ENCODE peak calls at places on chromosomes 2 and 18, in five cellular contexts. D is IMR-90, P is A549, O is K562, C is H1. R is an unnamed sample.
A peak's percentile ranks its signal among the peaks of the same experiment; 100 is the strongest.

GRCh38 chr2:88809216-88809615 is 117.7 kb downstream of the RPIA start:
- DNase-seq in D (no peak), P (no peak), O (no peak), C (no peak), R (no peak)

GRCh38 chr2:9318461-9319337 is 104.6 kb downstream of the ITGB1BP1 start:
- DNase-seq in D (no peak), P (no peak), O (no peak), C (no peak), R (no peak)

GRCh38 chr2:46299365-46300263 is 2.4 kb downstream of the EPAS1 start:
- DNase-seq in D (peak; percentile 62), P (peak; percentile 77), O (peak; percentile 23), C (peak; percentile 56), R (peak; percentile 58)

GRCh38 chr2:126874961-126875360 is 23.7 kb upstream of the TEX51 start:
- DNase-seq in D (no peak), P (no peak), O (no peak), C (no peak), R (no peak)

GRCh38 chr18:64100136-64100922 is 48.6 kb downstream of the LINC00305 start:
- DNase-seq in D (no peak), P (no peak), O (no peak), C (no peak), R (no peak)

GRCh38 chr2:43065871-43066270 is 160.5 kb downstream of the ZFP36L2 start:
- DNase-seq in D (no peak), P (no peak), O (no peak), C (no peak), R (no peak)

GRCh38 chr2:112623913-112624777 is 21.6 kb upstream of the SLC20A1 start:
- DNase-seq in D (peak; percentile 87), P (peak; percentile 73), O (peak; percentile 45), C (no peak), R (no peak)

GRCh38 chr2:25335971-25336370 is 5.8 kb downstream of the DNMT3A start:
- DNase-seq in D (no peak), P (no peak), O (no peak), C (peak; percentile 54), R (no peak)

GRCh38 chr2:241507430-241508239 is 749 bp downstream of the STK25 start:
- DNase-seq in D (peak; percentile 33), P (peak; percentile 58), O (peak; percentile 53), C (peak; percentile 73), R (peak; percentile 62)

GRCh38 chr2:30366199-30366691 is 80.8 kb upstream of the LCLAT1 start:
- DNase-seq in D (peak; percentile 68), P (no peak), O (no peak), C (no peak), R (no peak)
- TF ChIP-seq USF2 in D (no peak), P (no peak), O (no peak), C (no peak), R (no peak)

GRCh38 chr2:98702127-98702802 is 28.7 kb downstream of the MGAT4A start:
- DNase-seq in D (no peak), P (no peak), O (no peak), C (no peak), R (peak; percentile 91)

GRCh38 chr2:98704499-98705332 is 26.2 kb downstream of the MGAT4A start:
- DNase-seq in D (no peak), P (no peak), O (no peak), C (no peak), R (peak; percentile 79)

GRCh38 chr2:98703738-98704137 is 27.2 kb downstream of the MGAT4A start:
- DNase-seq in D (no peak), P (no peak), O (no peak), C (no peak), R (no peak)

GRCh38 chr2:98701230-98701629 is 29.7 kb downstream of the MGAT4A start:
- DNase-seq in D (no peak), P (no peak), O (no peak), C (no peak), R (no peak)

DNA sequence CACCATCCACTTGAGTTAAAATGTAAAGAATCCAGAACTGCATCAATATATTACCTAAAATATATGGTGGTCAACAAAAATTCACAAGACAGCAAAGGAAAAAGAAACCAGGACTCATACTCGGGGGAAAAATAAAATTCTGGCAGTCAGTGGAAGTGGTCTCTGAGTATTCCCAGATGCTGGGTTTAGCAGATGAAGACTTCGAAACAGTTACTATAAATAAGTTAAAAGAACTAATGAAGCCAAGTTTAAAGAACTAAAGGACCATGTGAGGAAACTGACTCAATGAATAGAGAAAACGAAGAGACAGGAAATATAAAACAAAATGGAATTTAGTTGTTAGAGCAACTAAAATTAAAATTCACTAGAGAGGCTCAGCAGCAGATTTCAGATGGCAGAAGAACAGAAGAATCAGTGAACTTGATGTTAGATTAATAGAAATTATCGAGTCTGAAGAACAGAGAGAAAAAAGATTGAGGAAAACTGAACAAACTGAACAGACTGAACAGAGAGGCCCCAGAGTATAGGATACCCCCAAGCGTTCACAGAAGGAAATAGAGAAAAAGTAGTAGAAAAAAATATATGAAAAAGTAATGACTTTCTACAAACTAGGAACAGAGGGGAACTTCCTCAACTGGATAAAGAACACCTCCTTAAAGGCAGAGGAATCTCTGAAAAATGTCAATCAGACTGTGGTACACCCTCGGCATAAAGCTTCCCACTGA is 27.9 kb downstream of the MGAT4A start:
- DNase-seq in D (no peak), P (no peak), O (no peak), C (no peak), R (no peak)
- TF ChIP-seq MAFK in D (no peak), P (no peak), O (no peak), C (no peak), R (no peak)

GRCh38 chr18:7927119-7927518 is 360.0 kb downstream of the PTPRM start:
- DNase-seq in D (peak; percentile 45), P (no peak), O (no peak), C (no peak), R (no peak)

GRCh38 chr18:7924616-7925015 is 357.5 kb downstream of the PTPRM start:
- DNase-seq in D (no peak), P (no peak), O (no peak), C (no peak), R (no peak)

GRCh38 chr18:7923105-7923504 is 356.0 kb downstream of the PTPRM start:
- DNase-seq in D (no peak), P (no peak), O (no peak), C (no peak), R (no peak)

GRCh38 chr18:7921938-7922587 is 354.9 kb downstream of the PTPRM start:
- DNase-seq in D (peak; percentile 59), P (peak; percentile 86), O (no peak), C (no peak), R (peak; percentile 76)

GRCh38 chr18:7926526-7926925 is 359.4 kb downstream of the PTPRM start:
- DNase-seq in D (no peak), P (peak; percentile 81), O (no peak), C (no peak), R (peak; percentile 53)
- TF ChIP-seq USF2 in D (no peak), P (no peak), O (no peak), C (no peak), R (no peak)

GRCh38 chr2:170523506-170523905 is 191.6 kb upstream of the SP5 start:
- DNase-seq in D (no peak), P (peak; percentile 9), O (no peak), C (no peak), R (peak; percentile 44)

GRCh38 chr2:170530284-170530745 is 184.8 kb upstream of the SP5 start:
- DNase-seq in D (peak; percentile 34), P (peak; percentile 57), O (no peak), C (peak; percentile 57), R (peak; percentile 94)

GRCh38 chr2:170521299-170521698 is 193.8 kb upstream of the SP5 start:
- DNase-seq in D (no peak), P (no peak), O (no peak), C (no peak), R (no peak)

GRCh38 chr2:170524828-170525565 is 190.1 kb upstream of the SP5 start:
- DNase-seq in D (peak; percentile 1), P (no peak), O (no peak), C (no peak), R (no peak)

GRCh38 chr2:170525566-170525900 is 189.6 kb upstream of the SP5 start:
- DNase-seq in D (peak; percentile 94), P (peak; percentile 60), O (no peak), C (no peak), R (peak; percentile 24)
- TF ChIP-seq MAFK in D (peak; percentile 68), P (peak; percentile 16), O (peak; percentile 8), C (no peak), R (no peak)

GRCh38 chr2:234588054-234588430 is 91.2 kb upstream of the ARL4C start:
- DNase-seq in D (no peak), P (no peak), O (no peak), C (no peak), R (no peak)
- TF ChIP-seq USF2 in D (no peak), P (no peak), O (no peak), C (no peak), R (no peak)

GRCh38 chr18:13273800-13274199 is 55.2 kb downstream of the LDLRAD4 start:
- DNase-seq in D (no peak), P (no peak), O (no peak), C (no peak), R (no peak)
- TF ChIP-seq MAFK in D (no peak), P (no peak), O (no peak), C (no peak), R (no peak)

GRCh38 chr2:237096911-237097310 is 11.2 kb downstream of the COPS8 start:
- DNase-seq in D (peak; percentile 77), P (no peak), O (no peak), C (no peak), R (no peak)
- TF ChIP-seq USF2 in D (no peak), P (no peak), O (no peak), C (no peak), R (no peak)

R was measured in HepG2.